ENCODE peak calls at places on chromosome 22, in four cellular contexts. One of them, this sample, is unnamed.

GRCh38 chr22:30212996-30213441 is 33.5 kb downstream of the LIF start:
- DNase-seq in lower lobe of right lung: peak; percentile 70
- DNase-seq in CD4-positive, CD25-positive, alpha-beta regulatory T cell: no peak
- DNase-seq in heart left ventricle: no peak
- DNase-seq in this sample: no peak

GRCh38 chr22:36873614-36874308 is 13.0 kb downstream of the NCF4 start:
- DNase-seq in lower lobe of right lung: peak; percentile 81
- DNase-seq in CD4-positive, CD25-positive, alpha-beta regulatory T cell: peak; percentile 88
- DNase-seq in heart left ventricle: no peak
- DNase-seq in this sample: no peak

GRCh38 chr22:30968015-30968923 is at the start of gene MORC2:
- DNase-seq in lower lobe of right lung: peak; percentile 86
- DNase-seq in CD4-positive, CD25-positive, alpha-beta regulatory T cell: no peak
- DNase-seq in heart left ventricle: peak; percentile 66
- DNase-seq in this sample: peak; percentile 84

GRCh38 chr22:35783943-35784614 is 66.4 kb downstream of the APOL5 start:
- DNase-seq in lower lobe of right lung: no peak
- DNase-seq in CD4-positive, CD25-positive, alpha-beta regulatory T cell: no peak
- DNase-seq in heart left ventricle: no peak
- DNase-seq in this sample: no peak

GRCh38 chr22:36081023-36081431 is 52.4 kb upstream of the RBFOX2 start:
- DNase-seq in lower lobe of right lung: no peak
- DNase-seq in CD4-positive, CD25-positive, alpha-beta regulatory T cell: no peak
- DNase-seq in heart left ventricle: no peak
- DNase-seq in this sample: peak; percentile 88

GRCh38 chr22:37028692-37029674 is 9.4 kb downstream of the MPST start:
- DNase-seq in lower lobe of right lung: no peak
- DNase-seq in CD4-positive, CD25-positive, alpha-beta regulatory T cell: no peak
- DNase-seq in heart left ventricle: no peak
- DNase-seq in this sample: no peak

GRCh38 chr22:43014062-43014875 is 680 bp downstream of the PACSIN2 start:
- DNase-seq in lower lobe of right lung: peak; percentile 73
- DNase-seq in CD4-positive, CD25-positive, alpha-beta regulatory T cell: peak; percentile 30
- DNase-seq in heart left ventricle: peak; percentile 57
- DNase-seq in this sample: peak; percentile 77

GRCh38 chr22:37425800-37426531 is 1.3 kb downstream of the ELFN2 start:
- DNase-seq in lower lobe of right lung: no peak
- DNase-seq in CD4-positive, CD25-positive, alpha-beta regulatory T cell: no peak
- DNase-seq in heart left ventricle: no peak
- DNase-seq in this sample: no peak

GRCh38 chr22:43226368-43226979 is 39.5 kb upstream of the TTLL12 start:
- DNase-seq in lower lobe of right lung: no peak
- DNase-seq in CD4-positive, CD25-positive, alpha-beta regulatory T cell: no peak
- DNase-seq in heart left ventricle: no peak
- DNase-seq in this sample: no peak

GRCh38 chr22:39415506-39415905 is 15.9 kb downstream of the TAB1 start:
- DNase-seq in lower lobe of right lung: no peak
- DNase-seq in CD4-positive, CD25-positive, alpha-beta regulatory T cell: no peak
- DNase-seq in heart left ventricle: peak; percentile 10
- DNase-seq in this sample: no peak
- H3K4me3 ChIP-seq in lower lobe of right lung: no peak overlapping the region
- H3K4me3 ChIP-seq in CD4-positive, CD25-positive, alpha-beta regulatory T cell: no peak overlapping the region
- H3K4me3 ChIP-seq in heart left ventricle: no peak overlapping the region
- H3K4me3 ChIP-seq in this sample: no peak overlapping the region

GRCh38 chr22:48315415-48316244 is 1512.0 kb downstream of the BRD1 start:
- DNase-seq in lower lobe of right lung: no peak
- DNase-seq in CD4-positive, CD25-positive, alpha-beta regulatory T cell: no peak
- DNase-seq in heart left ventricle: no peak
- DNase-seq in this sample: peak; percentile 62

GRCh38 chr22:48316245-48316875 is 1511.3 kb downstream of the BRD1 start:
- DNase-seq in lower lobe of right lung: peak; percentile 32
- DNase-seq in CD4-positive, CD25-positive, alpha-beta regulatory T cell: no peak
- DNase-seq in heart left ventricle: no peak
- DNase-seq in this sample: peak; percentile 34

GRCh38 chr22:48318575-48319320 is 1508.9 kb downstream of the BRD1 start:
- DNase-seq in lower lobe of right lung: peak; percentile 35
- DNase-seq in CD4-positive, CD25-positive, alpha-beta regulatory T cell: no peak
- DNase-seq in heart left ventricle: no peak
- DNase-seq in this sample: peak; percentile 54

GRCh38 chr22:48318173-48318572 is 1509.5 kb downstream of the BRD1 start:
- DNase-seq in lower lobe of right lung: no peak
- DNase-seq in CD4-positive, CD25-positive, alpha-beta regulatory T cell: no peak
- DNase-seq in heart left ventricle: no peak
- DNase-seq in this sample: no peak

DNA sequence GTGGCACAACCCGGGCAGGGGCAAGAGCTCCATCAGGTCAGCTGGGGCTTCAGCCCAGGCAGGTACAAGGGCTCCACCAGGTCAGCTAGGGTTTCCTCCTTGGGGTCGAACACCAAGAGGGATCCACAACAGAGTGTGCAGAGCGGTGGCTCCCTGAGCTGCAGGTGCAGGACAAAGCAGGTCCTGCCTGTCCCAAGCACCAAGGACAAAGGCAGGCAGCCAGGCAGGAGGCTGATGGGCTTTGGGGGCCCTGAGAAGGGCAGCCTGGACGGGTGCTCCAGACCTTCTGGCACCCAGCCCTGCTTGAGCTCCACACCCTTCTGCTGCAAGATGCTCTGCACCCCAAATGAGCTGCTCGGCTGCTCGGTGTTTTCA is 1510.8 kb downstream of the BRD1 start:
- DNase-seq in lower lobe of right lung: no peak
- DNase-seq in CD4-positive, CD25-positive, alpha-beta regulatory T cell: no peak
- DNase-seq in heart left ventricle: no peak
- DNase-seq in this sample: peak; percentile 37
- H3K4me3 ChIP-seq in lower lobe of right lung: no peak overlapping the region
- H3K4me3 ChIP-seq in CD4-positive, CD25-positive, alpha-beta regulatory T cell: no peak overlapping the region
- H3K4me3 ChIP-seq in heart left ventricle: no peak overlapping the region
- H3K4me3 ChIP-seq in this sample: no peak overlapping the region

GRCh38 chr22:24219750-24220149 is 25.1 kb downstream of the GGT5 start:
- DNase-seq in lower lobe of right lung: no peak
- DNase-seq in CD4-positive, CD25-positive, alpha-beta regulatory T cell: no peak
- DNase-seq in heart left ventricle: no peak
- DNase-seq in this sample: no peak
- H3K4me3 ChIP-seq in lower lobe of right lung: no peak overlapping the region
- H3K4me3 ChIP-seq in CD4-positive, CD25-positive, alpha-beta regulatory T cell: no peak overlapping the region
- H3K4me3 ChIP-seq in heart left ventricle: no peak overlapping the region
- H3K4me3 ChIP-seq in this sample: no peak overlapping the region

DNA sequence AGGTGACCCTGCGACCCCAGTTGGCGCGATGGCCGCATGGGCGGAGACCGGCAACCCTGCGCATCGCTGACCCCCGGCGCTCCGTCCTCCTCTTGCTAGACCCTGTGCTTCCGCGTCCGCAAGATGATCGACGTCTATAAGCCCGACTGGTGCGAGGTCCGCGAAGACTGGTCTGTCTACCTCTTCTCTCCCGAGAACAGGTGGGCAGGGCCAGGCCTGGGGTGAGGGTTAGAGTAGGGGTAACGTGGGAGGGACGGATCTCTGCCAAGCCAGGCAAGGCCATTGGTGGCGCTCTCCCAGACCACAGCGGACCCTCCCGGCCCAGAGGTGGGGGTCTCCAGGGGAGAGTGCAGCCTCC is 92.1 kb downstream of the CACNA1I start:
- DNase-seq in lower lobe of right lung: no peak
- DNase-seq in CD4-positive, CD25-positive, alpha-beta regulatory T cell: no peak
- DNase-seq in heart left ventricle: no peak
- DNase-seq in this sample: no peak
- H3K4me3 ChIP-seq in lower lobe of right lung: peak overlapping the region; percentile 25
- H3K4me3 ChIP-seq in CD4-positive, CD25-positive, alpha-beta regulatory T cell: no peak overlapping the region
- H3K4me3 ChIP-seq in heart left ventricle: no peak overlapping the region
- H3K4me3 ChIP-seq in this sample: no peak overlapping the region

GRCh38 chr22:19631899-19632670 is 82.2 kb upstream of the SEPTIN5 start:
- DNase-seq in lower lobe of right lung: no peak
- DNase-seq in CD4-positive, CD25-positive, alpha-beta regulatory T cell: no peak
- DNase-seq in heart left ventricle: no peak
- DNase-seq in this sample: peak; percentile 43

GRCh38 chr22:19628038-19628776 is 86.1 kb upstream of the SEPTIN5 start:
- DNase-seq in lower lobe of right lung: no peak
- DNase-seq in CD4-positive, CD25-positive, alpha-beta regulatory T cell: no peak
- DNase-seq in heart left ventricle: no peak
- DNase-seq in this sample: peak; percentile 14

GRCh38 chr22:19629331-19629719 is 85.0 kb upstream of the SEPTIN5 start:
- DNase-seq in lower lobe of right lung: no peak
- DNase-seq in CD4-positive, CD25-positive, alpha-beta regulatory T cell: no peak
- DNase-seq in heart left ventricle: no peak
- DNase-seq in this sample: peak; percentile 42

GRCh38 chr22:19630614-19631013 is 83.7 kb upstream of the SEPTIN5 start:
- DNase-seq in lower lobe of right lung: no peak
- DNase-seq in CD4-positive, CD25-positive, alpha-beta regulatory T cell: no peak
- DNase-seq in heart left ventricle: no peak
- DNase-seq in this sample: no peak

GRCh38 chr22:19629720-19630419 is 84.4 kb upstream of the SEPTIN5 start:
- DNase-seq in lower lobe of right lung: peak; percentile 81
- DNase-seq in CD4-positive, CD25-positive, alpha-beta regulatory T cell: peak; percentile 91
- DNase-seq in heart left ventricle: peak; percentile 75
- DNase-seq in this sample: peak; percentile 83
- H3K4me3 ChIP-seq in lower lobe of right lung: no peak overlapping the region
- H3K4me3 ChIP-seq in CD4-positive, CD25-positive, alpha-beta regulatory T cell: no peak overlapping the region
- H3K4me3 ChIP-seq in heart left ventricle: no peak overlapping the region
- H3K4me3 ChIP-seq in this sample: no peak overlapping the region

This sample was measured in sigmoid colon.